ENCODE peak calls at places on chromosome 19, in seven cellular contexts. N is MCF 10A, Z is fibroblast of lung, G is mammary epithelial cell, I is endothelial cell of umbilical vein, T is thoracic aorta, D is GM10248. U is an unnamed sample.

GRCh38 chr19:2059422-2060201 is 8.6 kb upstream of the MKNK2 start:
- DNase-seq in T (no peak), G (peak), Z (peak), I (no peak), N (peak), D (no peak), U (no peak)

GRCh38 chr19:28168557-28168956 is 1044.4 kb downstream of the UQCRFS1 start:
- DNase-seq in G (no peak), T (no peak), I (no peak), D (no peak), N (no peak), Z (no peak), U (peak)

GRCh38 chr19:51111606-51112005 is 3.4 kb upstream of the CTU1 start:
- DNase-seq in D (no peak), N (no peak), G (no peak), I (no peak), Z (no peak), T (no peak), U (no peak)

GRCh38 chr19:10516064-10516385 is 1.2 kb downstream of the S1PR5 start:
- DNase-seq in I (no peak), Z (no peak), D (no peak), G (no peak), N (no peak), T (no peak), U (no peak)

GRCh38 chr19:29576761-29577661 is 29.1 kb upstream of the POP4 start:
- DNase-seq in N (peak), G (peak), I (no peak), D (peak), Z (no peak), T (no peak), U (peak)

GRCh38 chr19:3606690-3607289 is at the start of gene TBXA2R:
- DNase-seq in Z (peak), G (no peak), T (peak), I (peak), D (peak), N (peak), U (no peak)

GRCh38 chr19:5048091-5048726 is 79.3 kb downstream of the KDM4B start:
- DNase-seq in T (peak), N (peak), G (peak), D (peak), I (peak), Z (peak), U (no peak)

GRCh38 chr19:10270616-10271394 is at the start of gene ICAM1:
- DNase-seq in D (peak), Z (peak), T (no peak), I (peak), N (peak), G (peak), U (peak)

GRCh38 chr19:4922530-4923378 is 13.5 kb downstream of the UHRF1 start:
- DNase-seq in N (no peak), T (no peak), Z (no peak), I (no peak), G (no peak), D (no peak), U (no peak)

GRCh38 chr19:1266116-1266817 is 2.9 kb upstream of the CIRBP start:
- DNase-seq in Z (peak), N (peak), T (no peak), I (peak), D (peak), G (peak), U (no peak)

GRCh38 chr19:55289117-55289796 is 5.5 kb downstream of the BRSK1 start:
- DNase-seq in N (no peak), D (no peak), T (no peak), I (no peak), Z (no peak), G (no peak), U (no peak)

GRCh38 chr19:48123907-48124675 is 13.5 kb upstream of the PLA2G4C start:
- DNase-seq in Z (no peak), I (peak), D (peak), N (peak), G (peak), T (no peak), U (no peak)

GRCh38 chr19:43667524-43668405 is 2.2 kb downstream of the PLAUR start:
- DNase-seq in Z (no peak), N (no peak), I (no peak), G (no peak), T (no peak), D (no peak), U (no peak)

GRCh38 chr19:33194884-33195710 is 967 bp downstream of the LRP3 start:
- DNase-seq in N (peak), G (no peak), D (no peak), T (no peak), Z (peak), I (no peak), U (no peak)

GRCh38 chr19:28242317-28242927 is 970.5 kb downstream of the UQCRFS1 start:
- DNase-seq in T (no peak), G (peak), Z (peak), I (peak), D (peak), N (peak), U (no peak)

GRCh38 chr19:3321696-3322095 is 44.7 kb upstream of the NFIC start:
- DNase-seq in G (no peak), T (no peak), N (no peak), D (no peak), Z (no peak), I (no peak), U (no peak)

GRCh38 chr19:45569619-45570421 is 14.8 kb downstream of the OPA3 start:
- DNase-seq in T (no peak), D (peak), N (peak), I (peak), G (no peak), Z (peak), U (no peak)

GRCh38 chr19:2536461-2536860 is 60.5 kb downstream of the GADD45B start:
- DNase-seq in N (no peak), Z (no peak), D (no peak), G (no peak), T (no peak), I (peak), U (no peak)

GRCh38 chr19:3249408-3249807 is 24.9 kb downstream of the CELF5 start:
- DNase-seq in D (no peak), Z (no peak), N (no peak), G (no peak), I (no peak), T (no peak), U (no peak)

GRCh38 chr19:36049080-36049698 is 4.9 kb downstream of the THAP8 start:
- DNase-seq in D (no peak), I (no peak), N (peak), G (no peak), Z (no peak), T (no peak), U (no peak)

GRCh38 chr19:10227215-10227971 is 3.7 kb downstream of the S1PR2 start:
- DNase-seq in T (no peak), I (no peak), Z (peak), D (no peak), N (no peak), G (no peak), U (no peak)

GRCh38 chr19:41928221-41928683 is at the start of gene ERFL:
- DNase-seq in T (no peak), I (no peak), D (no peak), G (no peak), N (no peak), Z (no peak), U (no peak)
- TF ChIP-seq CTCF in T (no peak), I (no peak), D (peak), G (no peak), N (no peak), Z (no peak), U (no peak)

GRCh38 chr19:15977690-15978089 is 28.9 kb downstream of the OR10H4 start:
- DNase-seq in Z (no peak), N (no peak), T (no peak), G (no peak), I (no peak), D (no peak), U (no peak)
- TF ChIP-seq CTCF in Z (no peak), N (no peak), T (no peak), G (no peak), I (no peak), D (no peak), U (no peak)

GRCh38 chr19:42220751-42221097 is 612 bp downstream of the ZNF526 start:
- DNase-seq in D (no peak), G (no peak), Z (no peak), I (peak), N (no peak), T (no peak), U (no peak)

GRCh38 chr19:42214810-42215209 is 2.7 kb downstream of the DEDD2 start:
- DNase-seq in I (no peak), T (no peak), Z (no peak), G (no peak), D (no peak), N (no peak), U (no peak)

GRCh38 chr19:42219812-42220750 is at the start of gene ZNF526:
- DNase-seq in T (peak), Z (peak), D (peak), I (peak), N (peak), G (peak), U (peak)

GRCh38 chr19:42216653-42217521 is 590 bp downstream of the DEDD2 start:
- DNase-seq in Z (peak), D (no peak), T (no peak), N (peak), I (peak), G (peak), U (no peak)

GRCh38 chr19:42217522-42218442 is at the start of gene DEDD2:
- DNase-seq in Z (peak), I (peak), N (peak), D (peak), T (peak), G (peak), U (peak)
- TF ChIP-seq CTCF in Z (no peak), I (no peak), N (no peak), D (no peak), T (no peak), G (no peak), U (no peak)

GRCh38 chr19:17156947-17157302 is 58.2 kb upstream of the USE1 start:
- DNase-seq in T (no peak), G (no peak), D (no peak), Z (no peak), I (no peak), N (no peak), U (no peak)

GRCh38 chr19:17155251-17155650 is 59.9 kb upstream of the USE1 start:
- DNase-seq in G (no peak), T (no peak), I (no peak), D (no peak), Z (no peak), N (no peak), U (no peak)

GRCh38 chr19:17153996-17154395 is 61.2 kb upstream of the USE1 start:
- DNase-seq in N (no peak), G (no peak), Z (no peak), D (no peak), T (no peak), I (no peak), U (no peak)

GRCh38 chr19:17158584-17158983 is 56.6 kb upstream of the USE1 start:
- DNase-seq in Z (no peak), T (no peak), I (no peak), D (no peak), N (no peak), G (no peak), U (no peak)

GRCh38 chr19:17156296-17156946 is 58.7 kb upstream of the USE1 start:
- DNase-seq in N (no peak), D (no peak), Z (no peak), G (no peak), T (no peak), I (no peak), U (no peak)
- TF ChIP-seq CTCF in N (no peak), D (no peak), Z (no peak), G (no peak), T (no peak), I (no peak), U (no peak)